ENCODE peak calls at places on chromosome 6, in eight cellular contexts. One of them, this sample, is unnamed.

GRCh38 chr6:1035419-1035818 is 276.5 kb upstream of the FOXQ1 start:
- DNase-seq in cardiac fibroblast: no peak
- DNase-seq in stimulated activated CD8-positive, alpha-beta memory T cell treated with anti-CD3 and anti-CD28 coated beads, Interleukin-15, amount 100 ng/mL, for 24 hours: no peak
- DNase-seq in astrocyte of the spinal cord: no peak
- DNase-seq in posterior vena cava: no peak
- DNase-seq in ACHN: no peak
- DNase-seq in AG08395: no peak
- DNase-seq in activated T-cell treated with anti-CD3 and anti-CD28 coated beads, Interleukin-2, amount 50 U/mL, for 72 hours: no peak
- DNase-seq in this sample: no peak

GRCh38 chr6:53029761-53030160 is 34.7 kb upstream of the GSTA4 start:
- DNase-seq in posterior vena cava: no peak
- DNase-seq in cardiac fibroblast: no peak
- DNase-seq in astrocyte of the spinal cord: no peak
- DNase-seq in activated T-cell treated with anti-CD3 and anti-CD28 coated beads, Interleukin-2, amount 50 U/mL, for 72 hours: no peak
- DNase-seq in ACHN: no peak
- DNase-seq in AG08395: no peak
- DNase-seq in stimulated activated CD8-positive, alpha-beta memory T cell treated with anti-CD3 and anti-CD28 coated beads, Interleukin-15, amount 100 ng/mL, for 24 hours: no peak
- DNase-seq in this sample: no peak

GRCh38 chr6:166592818-166593217 is 6.3 kb upstream of the RAMACL start:
- DNase-seq in cardiac fibroblast: peak; percentile 38
- DNase-seq in astrocyte of the spinal cord: peak; percentile 79
- DNase-seq in activated T-cell treated with anti-CD3 and anti-CD28 coated beads, Interleukin-2, amount 50 U/mL, for 72 hours: no peak
- DNase-seq in ACHN: no peak
- DNase-seq in stimulated activated CD8-positive, alpha-beta memory T cell treated with anti-CD3 and anti-CD28 coated beads, Interleukin-15, amount 100 ng/mL, for 24 hours: no peak
- DNase-seq in AG08395: no peak
- DNase-seq in posterior vena cava: no peak
- DNase-seq in this sample: no peak

GRCh38 chr6:67666177-67666964 is 968.7 kb upstream of the ADGRB3 start:
- DNase-seq in AG08395: no peak
- DNase-seq in posterior vena cava: no peak
- DNase-seq in ACHN: no peak
- DNase-seq in astrocyte of the spinal cord: no peak
- DNase-seq in activated T-cell treated with anti-CD3 and anti-CD28 coated beads, Interleukin-2, amount 50 U/mL, for 72 hours: no peak
- DNase-seq in stimulated activated CD8-positive, alpha-beta memory T cell treated with anti-CD3 and anti-CD28 coated beads, Interleukin-15, amount 100 ng/mL, for 24 hours: no peak
- DNase-seq in cardiac fibroblast: no peak
- DNase-seq in this sample: no peak

GRCh38 chr6:110357298-110357695 is 852 bp downstream of the METTL24 start:
- DNase-seq in ACHN: no peak
- DNase-seq in cardiac fibroblast: no peak
- DNase-seq in posterior vena cava: no peak
- DNase-seq in activated T-cell treated with anti-CD3 and anti-CD28 coated beads, Interleukin-2, amount 50 U/mL, for 72 hours: no peak
- DNase-seq in AG08395: no peak
- DNase-seq in stimulated activated CD8-positive, alpha-beta memory T cell treated with anti-CD3 and anti-CD28 coated beads, Interleukin-15, amount 100 ng/mL, for 24 hours: no peak
- DNase-seq in astrocyte of the spinal cord: no peak
- DNase-seq in this sample: no peak

GRCh38 chr6:25041676-25042598 is 106.2 kb upstream of the RIPOR2 start:
- DNase-seq in astrocyte of the spinal cord: no peak
- DNase-seq in ACHN: no peak
- DNase-seq in stimulated activated CD8-positive, alpha-beta memory T cell treated with anti-CD3 and anti-CD28 coated beads, Interleukin-15, amount 100 ng/mL, for 24 hours: no peak
- DNase-seq in activated T-cell treated with anti-CD3 and anti-CD28 coated beads, Interleukin-2, amount 50 U/mL, for 72 hours: peak; percentile 35
- DNase-seq in posterior vena cava: no peak
- DNase-seq in cardiac fibroblast: no peak
- DNase-seq in AG08395: no peak
- DNase-seq in this sample: no peak

GRCh38 chr6:26366504-26366903 is 1.5 kb downstream of the BTN3A2 start:
- DNase-seq in astrocyte of the spinal cord: no peak
- DNase-seq in AG08395: no peak
- DNase-seq in cardiac fibroblast: no peak
- DNase-seq in posterior vena cava: no peak
- DNase-seq in activated T-cell treated with anti-CD3 and anti-CD28 coated beads, Interleukin-2, amount 50 U/mL, for 72 hours: no peak
- DNase-seq in stimulated activated CD8-positive, alpha-beta memory T cell treated with anti-CD3 and anti-CD28 coated beads, Interleukin-15, amount 100 ng/mL, for 24 hours: no peak
- DNase-seq in ACHN: peak; percentile 19
- DNase-seq in this sample: no peak

GRCh38 chr6:122153530-122153929 is 245.9 kb upstream of the HSF2 start:
- DNase-seq in ACHN: no peak
- DNase-seq in posterior vena cava: no peak
- DNase-seq in activated T-cell treated with anti-CD3 and anti-CD28 coated beads, Interleukin-2, amount 50 U/mL, for 72 hours: no peak
- DNase-seq in astrocyte of the spinal cord: no peak
- DNase-seq in stimulated activated CD8-positive, alpha-beta memory T cell treated with anti-CD3 and anti-CD28 coated beads, Interleukin-15, amount 100 ng/mL, for 24 hours: no peak
- DNase-seq in cardiac fibroblast: no peak
- DNase-seq in AG08395: no peak
- DNase-seq in this sample: no peak

GRCh38 chr6:35370124-35370741 is 27.9 kb downstream of the PPARD start:
- DNase-seq in ACHN: peak; percentile 69
- DNase-seq in astrocyte of the spinal cord: peak; percentile 95
- DNase-seq in cardiac fibroblast: peak; percentile 97
- DNase-seq in stimulated activated CD8-positive, alpha-beta memory T cell treated with anti-CD3 and anti-CD28 coated beads, Interleukin-15, amount 100 ng/mL, for 24 hours: no peak
- DNase-seq in AG08395: peak; percentile 97
- DNase-seq in posterior vena cava: peak; percentile 96
- DNase-seq in activated T-cell treated with anti-CD3 and anti-CD28 coated beads, Interleukin-2, amount 50 U/mL, for 72 hours: peak; percentile 58
- DNase-seq in this sample: peak; percentile 95

GRCh38 chr6:27183082-27183832 is 64.2 kb upstream of the PRSS16 start:
- DNase-seq in astrocyte of the spinal cord: no peak
- DNase-seq in posterior vena cava: no peak
- DNase-seq in ACHN: no peak
- DNase-seq in cardiac fibroblast: no peak
- DNase-seq in AG08395: no peak
- DNase-seq in stimulated activated CD8-positive, alpha-beta memory T cell treated with anti-CD3 and anti-CD28 coated beads, Interleukin-15, amount 100 ng/mL, for 24 hours: no peak
- DNase-seq in activated T-cell treated with anti-CD3 and anti-CD28 coated beads, Interleukin-2, amount 50 U/mL, for 72 hours: no peak
- DNase-seq in this sample: no peak

GRCh38 chr6:52135217-52135616 is 47.8 kb upstream of the PKHD1 start:
- DNase-seq in cardiac fibroblast: no peak
- DNase-seq in astrocyte of the spinal cord: no peak
- DNase-seq in activated T-cell treated with anti-CD3 and anti-CD28 coated beads, Interleukin-2, amount 50 U/mL, for 72 hours: no peak
- DNase-seq in AG08395: no peak
- DNase-seq in posterior vena cava: no peak
- DNase-seq in ACHN: no peak
- DNase-seq in stimulated activated CD8-positive, alpha-beta memory T cell treated with anti-CD3 and anti-CD28 coated beads, Interleukin-15, amount 100 ng/mL, for 24 hours: no peak
- DNase-seq in this sample: no peak

GRCh38 chr6:63527658-63528514 is 44.4 kb upstream of the LOC128125822 start:
- DNase-seq in posterior vena cava: no peak
- DNase-seq in astrocyte of the spinal cord: peak; percentile 99
- DNase-seq in cardiac fibroblast: peak; percentile 94
- DNase-seq in stimulated activated CD8-positive, alpha-beta memory T cell treated with anti-CD3 and anti-CD28 coated beads, Interleukin-15, amount 100 ng/mL, for 24 hours: no peak
- DNase-seq in ACHN: peak; percentile 76
- DNase-seq in AG08395: peak; percentile 80
- DNase-seq in activated T-cell treated with anti-CD3 and anti-CD28 coated beads, Interleukin-2, amount 50 U/mL, for 72 hours: no peak
- DNase-seq in this sample: peak; percentile 81

GRCh38 chr6:11270030-11271027 is 37.9 kb upstream of the NEDD9 start:
- DNase-seq in stimulated activated CD8-positive, alpha-beta memory T cell treated with anti-CD3 and anti-CD28 coated beads, Interleukin-15, amount 100 ng/mL, for 24 hours: no peak
- DNase-seq in astrocyte of the spinal cord: no peak
- DNase-seq in ACHN: no peak
- DNase-seq in cardiac fibroblast: peak; percentile 77
- DNase-seq in activated T-cell treated with anti-CD3 and anti-CD28 coated beads, Interleukin-2, amount 50 U/mL, for 72 hours: no peak
- DNase-seq in posterior vena cava: no peak
- DNase-seq in AG08395: no peak
- DNase-seq in this sample: no peak

GRCh38 chr6:155013457-155013876 is 18.4 kb downstream of the TIAM2 start:
- DNase-seq in posterior vena cava: no peak
- DNase-seq in astrocyte of the spinal cord: no peak
- DNase-seq in ACHN: no peak
- DNase-seq in activated T-cell treated with anti-CD3 and anti-CD28 coated beads, Interleukin-2, amount 50 U/mL, for 72 hours: no peak
- DNase-seq in AG08395: no peak
- DNase-seq in cardiac fibroblast: peak; percentile 50
- DNase-seq in stimulated activated CD8-positive, alpha-beta memory T cell treated with anti-CD3 and anti-CD28 coated beads, Interleukin-15, amount 100 ng/mL, for 24 hours: no peak
- DNase-seq in this sample: no peak

GRCh38 chr6:14454467-14454763 is 336.8 kb downstream of the CD83 start:
- DNase-seq in posterior vena cava: no peak
- DNase-seq in AG08395: no peak
- DNase-seq in activated T-cell treated with anti-CD3 and anti-CD28 coated beads, Interleukin-2, amount 50 U/mL, for 72 hours: peak; percentile 51
- DNase-seq in stimulated activated CD8-positive, alpha-beta memory T cell treated with anti-CD3 and anti-CD28 coated beads, Interleukin-15, amount 100 ng/mL, for 24 hours: no peak
- DNase-seq in astrocyte of the spinal cord: no peak
- DNase-seq in cardiac fibroblast: no peak
- DNase-seq in ACHN: no peak
- DNase-seq in this sample: no peak

GRCh38 chr6:14031516-14031915 is 86.1 kb upstream of the CD83 start:
- DNase-seq in activated T-cell treated with anti-CD3 and anti-CD28 coated beads, Interleukin-2, amount 50 U/mL, for 72 hours: no peak
- DNase-seq in ACHN: no peak
- DNase-seq in stimulated activated CD8-positive, alpha-beta memory T cell treated with anti-CD3 and anti-CD28 coated beads, Interleukin-15, amount 100 ng/mL, for 24 hours: no peak
- DNase-seq in posterior vena cava: no peak
- DNase-seq in cardiac fibroblast: peak; percentile 25
- DNase-seq in astrocyte of the spinal cord: no peak
- DNase-seq in AG08395: peak; percentile 19
- DNase-seq in this sample: no peak

GRCh38 chr6:47485491-47486135 is 8.0 kb downstream of the CD2AP start:
- DNase-seq in stimulated activated CD8-positive, alpha-beta memory T cell treated with anti-CD3 and anti-CD28 coated beads, Interleukin-15, amount 100 ng/mL, for 24 hours: no peak
- DNase-seq in cardiac fibroblast: no peak
- DNase-seq in AG08395: no peak
- DNase-seq in posterior vena cava: no peak
- DNase-seq in ACHN: no peak
- DNase-seq in astrocyte of the spinal cord: no peak
- DNase-seq in activated T-cell treated with anti-CD3 and anti-CD28 coated beads, Interleukin-2, amount 50 U/mL, for 72 hours: no peak
- DNase-seq in this sample: no peak

GRCh38 chr6:56370127-56370540 is 122.8 kb upstream of the COL21A1 start:
- DNase-seq in stimulated activated CD8-positive, alpha-beta memory T cell treated with anti-CD3 and anti-CD28 coated beads, Interleukin-15, amount 100 ng/mL, for 24 hours: no peak
- DNase-seq in cardiac fibroblast: peak; percentile 62
- DNase-seq in AG08395: peak; percentile 56
- DNase-seq in activated T-cell treated with anti-CD3 and anti-CD28 coated beads, Interleukin-2, amount 50 U/mL, for 72 hours: no peak
- DNase-seq in ACHN: peak; percentile 83
- DNase-seq in posterior vena cava: peak; percentile 87
- DNase-seq in astrocyte of the spinal cord: peak; percentile 69
- DNase-seq in this sample: no peak

GRCh38 chr6:154159126-154159525 is 120.1 kb downstream of the OPRM1 start:
- DNase-seq in ACHN: no peak
- DNase-seq in cardiac fibroblast: no peak
- DNase-seq in astrocyte of the spinal cord: no peak
- DNase-seq in posterior vena cava: no peak
- DNase-seq in AG08395: no peak
- DNase-seq in activated T-cell treated with anti-CD3 and anti-CD28 coated beads, Interleukin-2, amount 50 U/mL, for 72 hours: no peak
- DNase-seq in stimulated activated CD8-positive, alpha-beta memory T cell treated with anti-CD3 and anti-CD28 coated beads, Interleukin-15, amount 100 ng/mL, for 24 hours: no peak
- DNase-seq in this sample: no peak

GRCh38 chr6:43658161-43658560 is 13.3 kb downstream of the RSPH9 start:
- DNase-seq in astrocyte of the spinal cord: no peak
- DNase-seq in posterior vena cava: no peak
- DNase-seq in ACHN: no peak
- DNase-seq in AG08395: no peak
- DNase-seq in stimulated activated CD8-positive, alpha-beta memory T cell treated with anti-CD3 and anti-CD28 coated beads, Interleukin-15, amount 100 ng/mL, for 24 hours: no peak
- DNase-seq in activated T-cell treated with anti-CD3 and anti-CD28 coated beads, Interleukin-2, amount 50 U/mL, for 72 hours: no peak
- DNase-seq in cardiac fibroblast: no peak
- DNase-seq in this sample: no peak